ENCODE peak calls at places on chromosomes 11 and 22, in eight cellular contexts. D is IMR-90; R is CD8-positive, alpha-beta memory T cell; G is tibial artery; V is mucosa of descending colon; J is AG04450; L is small intestine; P is heart left ventricle. E is an unnamed sample. For H3K9me3, the result is how much of the 10 kb centered on the place peaks cover.

GRCh38 chr11:75029836-75030631 is 41.3 kb downstream of the NEU3 start:
- DNase-seq in D (peak), L (no peak), G (no peak), P (no peak), J (no peak), R (no peak), V (no peak), E (peak)

GRCh38 chr11:73017024-73017751 is 124.9 kb downstream of the FCHSD2 start:
- DNase-seq in V (no peak), P (no peak), L (no peak), D (no peak), R (no peak), G (no peak), J (no peak), E (no peak)

GRCh38 chr11:47552086-47552580 is 799 bp downstream of the CELF1 start:
- DNase-seq in D (peak), G (no peak), R (peak), V (no peak), P (peak), L (peak), J (no peak), E (peak)

GRCh38 chr11:114085965-114086364 is 26.5 kb downstream of the ZBTB16 start:
- DNase-seq in D (no peak), R (no peak), P (no peak), J (no peak), L (no peak), V (no peak), G (no peak), E (no peak)

GRCh38 chr11:1548221-1549070 is 23.6 kb downstream of the DUSP8 start:
- DNase-seq in P (peak), D (peak), L (peak), J (no peak), R (no peak), V (peak), G (peak), E (no peak)

GRCh38 chr11:122293298-122294023 is 177.4 kb upstream of the BLID start:
- DNase-seq in J (no peak), R (no peak), P (no peak), G (no peak), D (peak), V (no peak), L (no peak), E (no peak)

GRCh38 chr11:47950396-47950795 is 30.0 kb upstream of the PTPRJ start:
- DNase-seq in G (no peak), V (no peak), P (peak), J (no peak), L (no peak), R (peak), D (no peak), E (no peak)

GRCh38 chr11:96925862-96926261 is 536.0 kb downstream of the JRKL start:
- DNase-seq in V (no peak), P (no peak), D (no peak), G (no peak), L (no peak), J (no peak), R (no peak), E (no peak)

GRCh38 chr11:134668076-134668475 is 256.0 kb upstream of the B3GAT1 start:
- DNase-seq in D (no peak), R (no peak), L (no peak), G (no peak), V (no peak), J (no peak), P (no peak), E (no peak)

GRCh38 chr11:34189191-34189590 is 83.8 kb downstream of the NAT10 start:
- DNase-seq in D (no peak), V (no peak), J (no peak), L (no peak), P (no peak), R (no peak), G (no peak), E (no peak)

GRCh38 chr11:107259826-107260225 is 197.8 kb downstream of the CWF19L2 start:
- DNase-seq in D (no peak), J (no peak), L (no peak), G (no peak), V (no peak), R (no peak), P (no peak), E (peak)

GRCh38 chr11:69387409-69387885 is 93.5 kb downstream of the MYEOV start:
- DNase-seq in R (no peak), P (no peak), D (no peak), J (no peak), L (no peak), G (no peak), V (no peak), E (no peak)

GRCh38 chr11:86803136-86803535 is 2.8 kb downstream of the PRSS23 start:
- DNase-seq in G (no peak), L (no peak), V (no peak), D (no peak), J (no peak), P (no peak), R (no peak), E (no peak)

GRCh38 chr11:74925281-74925680 is 23.6 kb downstream of the XRRA1 start:
- DNase-seq in D (peak), V (no peak), G (no peak), L (no peak), P (no peak), R (no peak), J (no peak), E (no peak)

GRCh38 chr11:131932584-131933360 is 562.4 kb downstream of the NTM start:
- DNase-seq in D (no peak), J (no peak), P (no peak), L (no peak), R (no peak), V (no peak), G (no peak), E (no peak)

GRCh38 chr22:42820075-42820763 is 36.9 kb downstream of the ARFGAP3 start:
- DNase-seq in L (peak), P (no peak), D (peak), J (peak), R (no peak), G (no peak), V (no peak), E (no peak)

GRCh38 chr11:96314326-96315050 is 28.5 kb downstream of the MAML2 start:
- DNase-seq in J (no peak), V (peak), D (peak), P (no peak), L (no peak), G (peak), R (no peak), E (no peak)

GRCh38 chr11:77047007-77047927 is 13.1 kb downstream of the B3GNT6 start:
- DNase-seq in V (peak), J (peak), G (peak), D (peak), L (peak), P (peak), R (peak), E (peak)

GRCh38 chr11:122852071-122852831 is 14.0 kb downstream of the CRTAM start:
- DNase-seq in G (no peak), J (no peak), R (no peak), L (peak), V (no peak), P (no peak), D (peak), E (no peak)

GRCh38 chr22:21449531-21450319 is 17.5 kb upstream of the TMEM191C start:
- DNase-seq in D (peak), V (peak), L (no peak), G (peak), R (no peak), J (no peak), P (no peak), E (peak)

GRCh38 chr11:76347391-76347790 is 33.5 kb downstream of the THAP12 start:
- DNase-seq in J (no peak), V (no peak), G (no peak), R (no peak), D (no peak), L (peak), P (no peak), E (no peak)

GRCh38 chr11:7696424-7696823 is 9.9 kb downstream of the OVCH2 start:
- DNase-seq in R (no peak), J (no peak), V (no peak), D (no peak), L (no peak), P (no peak), G (no peak), E (no peak)

GRCh38 chr11:86760577-86760976 is 39.8 kb upstream of the PRSS23 start:
- DNase-seq in D (peak), V (no peak), R (no peak), P (no peak), L (no peak), J (no peak), G (no peak), E (no peak)

GRCh38 chr11:113273720-113274119 is 40.7 kb upstream of the TTC12 start:
- DNase-seq in L (no peak), J (no peak), V (no peak), D (no peak), G (no peak), R (no peak), P (no peak), E (peak)

GRCh38 chr22:49380095-49380827 is 447.4 kb downstream of the BRD1 start:
- DNase-seq in G (no peak), D (no peak), V (no peak), L (no peak), R (no peak), P (no peak), J (no peak), E (no peak)
- H3K9me3 ChIP-seq in G (under half), D (under half), V (under half), L (under half), R (under half), P (under half), J (half or more), E (under half)

DNA sequence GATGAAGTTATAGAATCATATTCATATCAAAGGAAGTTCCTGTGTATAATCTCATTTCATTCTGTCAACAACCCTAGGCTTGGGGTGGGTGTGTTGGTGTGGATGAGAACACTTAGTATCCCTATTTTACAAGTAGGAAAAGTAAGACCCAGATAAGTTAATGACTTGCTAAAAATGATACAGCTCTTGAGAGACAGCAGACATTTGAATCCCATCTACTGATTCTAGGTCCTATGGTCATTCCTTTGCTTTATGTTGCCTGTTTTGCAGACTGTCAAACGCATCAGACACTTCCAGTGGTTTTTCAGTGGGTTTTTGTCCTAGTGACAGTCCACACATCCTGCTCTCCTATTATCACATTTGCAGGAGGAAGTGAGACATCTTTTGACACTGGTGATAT is 153.1 kb downstream of the TEAD1 start:
- DNase-seq in V (no peak), J (no peak), G (no peak), P (no peak), L (no peak), D (no peak), R (no peak), E (no peak)
- H3K4me3 ChIP-seq in V (no peak), J (no peak), G (no peak), P (no peak), L (no peak), D (no peak), R (no peak), E (no peak)

GRCh38 chr11:60680455-60681119 is 18.8 kb upstream of the MS4A8 start:
- DNase-seq in D (no peak), P (no peak), G (no peak), V (no peak), L (no peak), R (no peak), J (no peak), E (no peak)

DNA sequence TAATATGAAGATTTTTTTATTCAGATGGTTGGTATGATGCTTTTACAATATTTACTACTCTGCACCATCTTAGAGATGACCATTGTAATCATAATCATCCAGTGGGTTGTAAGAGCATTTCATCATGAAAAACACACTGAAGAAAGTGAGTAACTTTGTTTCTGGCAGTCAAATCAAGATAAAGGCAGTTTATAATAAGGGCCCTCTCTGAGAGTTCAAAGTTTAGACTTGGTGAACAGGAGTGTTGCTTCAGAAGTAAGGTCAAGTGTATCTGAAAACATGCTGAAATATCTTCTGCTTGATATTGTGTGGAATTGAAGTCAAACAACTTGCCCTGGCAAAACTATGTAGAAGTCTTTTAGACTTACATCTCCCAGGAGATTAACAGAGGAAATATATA is 19.5 kb upstream of the MS4A8 start:
- DNase-seq in D (no peak), L (peak), G (no peak), J (no peak), V (no peak), P (no peak), R (no peak), E (no peak)
- H3K9me3 ChIP-seq in D (under half), L (under half), G (under half), J (under half), V (under half), P (under half), R (under half), E (under half)

GRCh38 chr11:3856856-3857553 is 1.5 kb downstream of the STIM1 start:
- DNase-seq in P (no peak), D (no peak), G (no peak), R (no peak), V (no peak), L (no peak), J (no peak), E (no peak)
- H3K4me3 ChIP-seq in P (peak), D (peak), G (peak), R (peak), V (no peak), L (peak), J (peak), E (peak)

GRCh38 chr22:25199726-25200520 is at the start of gene CRYBB3:
- DNase-seq in D (no peak), P (no peak), G (no peak), L (no peak), V (no peak), R (no peak), J (no peak), E (no peak)
- H3K9me3 ChIP-seq in D (under half), P (under half), G (under half), L (under half), V (under half), R (under half), J (under half), E (under half)

DNA sequence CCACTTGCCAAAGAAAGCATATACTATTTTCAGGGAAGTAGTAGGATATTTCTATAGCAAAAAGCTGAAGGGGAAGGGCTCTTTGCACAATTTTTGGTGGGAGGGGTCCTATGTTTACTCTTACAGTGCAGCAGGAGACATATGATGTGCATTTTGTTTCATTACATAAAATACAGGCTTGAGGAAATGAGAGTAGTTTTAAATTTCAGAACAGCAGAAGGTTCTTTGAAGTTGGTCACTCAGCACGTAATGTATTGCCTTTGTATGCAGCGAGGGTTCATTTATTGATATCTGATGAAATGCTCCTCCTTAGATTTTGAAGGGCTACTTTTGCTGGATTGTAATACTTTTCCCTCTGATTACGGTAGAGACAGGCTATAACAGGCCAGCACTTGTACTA is 3.1 kb upstream of the PIK3IP1 start:
- DNase-seq in J (no peak), D (no peak), V (no peak), P (no peak), R (no peak), G (no peak), L (no peak), E (no peak)
- H3K4me3 ChIP-seq in J (no peak), D (no peak), V (no peak), P (no peak), R (peak), G (no peak), L (no peak), E (no peak)

E was measured in BE2C.